ENCODE peak calls at places on chromosome 20, in eight cellular contexts. E is A673; D is CD8-positive, alpha-beta T cell; P is NCI-H146; W is T follicular helper cell; H is T-helper 1 cell; T is mammary epithelial cell; B is foreskin melanocyte. Q is an unnamed sample.

GRCh38 chr20:55555075-55555650 is 450.2 kb downstream of the CBLN4 start:
- DNase-seq in E (no peak), D (no peak), P (no peak), W (no peak), H (no peak), T (no peak), B (no peak), Q (no peak)

GRCh38 chr20:13006825-13007224 is 1.9 kb upstream of the SPTLC3 start:
- DNase-seq in E (no peak), D (no peak), P (no peak), W (no peak), H (no peak), T (peak), B (no peak), Q (peak)

GRCh38 chr20:50202677-50203076 is 12.0 kb downstream of the CEBPB start:
- DNase-seq in E (no peak), D (no peak), P (no peak), W (no peak), H (no peak), T (no peak), B (no peak), Q (no peak)

GRCh38 chr20:12575352-12576095 is 433.2 kb upstream of the SPTLC3 start:
- DNase-seq in E (no peak), D (no peak), P (no peak), W (no peak), H (no peak), T (peak), B (peak), Q (no peak)

GRCh38 chr20:38997622-38998021 is 35.5 kb downstream of the DHX35 start:
- DNase-seq in E (peak), D (no peak), P (no peak), W (no peak), H (no peak), T (no peak), B (no peak), Q (no peak)

GRCh38 chr20:38674178-38675133 is 49.8 kb upstream of the SLC32A1 start:
- DNase-seq in E (peak), D (peak), P (peak), W (peak), H (peak), T (peak), B (no peak), Q (peak)

GRCh38 chr20:50056951-50057403 is 56.0 kb downstream of the UBE2V1 start:
- DNase-seq in E (no peak), D (no peak), P (no peak), W (no peak), H (no peak), T (no peak), B (no peak), Q (no peak)

GRCh38 chr20:45322952-45323383 is 14.9 kb upstream of the MATN4 start:
- DNase-seq in E (peak), D (no peak), P (peak), W (no peak), H (no peak), T (peak), B (no peak), Q (no peak)

GRCh38 chr20:16472045-16472872 is 101.0 kb downstream of the KIF16B start:
- DNase-seq in E (no peak), D (no peak), P (no peak), W (no peak), H (no peak), T (peak), B (no peak), Q (peak)

GRCh38 chr20:52441708-52442107 is 250.1 kb upstream of the ZFP64 start:
- DNase-seq in E (no peak), D (no peak), P (no peak), W (no peak), H (no peak), T (no peak), B (no peak), Q (no peak)

GRCh38 chr20:59804347-59804746 is 129.1 kb downstream of the SYCP2 start:
- DNase-seq in E (no peak), D (no peak), P (no peak), W (no peak), H (no peak), T (no peak), B (no peak), Q (no peak)

GRCh38 chr20:61244213-61244612 is 7.8 kb upstream of the CDH4 start:
- DNase-seq in E (no peak), D (no peak), P (no peak), W (no peak), H (no peak), T (no peak), B (no peak), Q (no peak)

GRCh38 chr20:38167466-38167850 is 2.4 kb upstream of the TGM2 start:
- DNase-seq in E (no peak), D (no peak), P (no peak), W (no peak), H (no peak), T (no peak), B (no peak), Q (no peak)

GRCh38 chr20:51480507-51481270 is 61.8 kb downstream of the NFATC2 start:
- DNase-seq in E (no peak), D (no peak), P (no peak), W (peak), H (no peak), T (no peak), B (no peak), Q (no peak)

GRCh38 chr20:5357942-5358341 is 41.2 kb upstream of the PROKR2 start:
- DNase-seq in E (no peak), D (no peak), P (no peak), W (no peak), H (no peak), T (no peak), B (no peak), Q (no peak)

GRCh38 chr20:53847118-53847842 is 223.1 kb downstream of the BCAS1 start:
- DNase-seq in E (no peak), D (no peak), P (no peak), W (no peak), H (no peak), T (no peak), B (no peak), Q (no peak)

GRCh38 chr20:61055130-61055529 is 196.9 kb upstream of the CDH4 start:
- DNase-seq in E (no peak), D (no peak), P (no peak), W (no peak), H (no peak), T (no peak), B (no peak), Q (no peak)

GRCh38 chr20:45020236-45020886 is 54.0 kb downstream of the STK4 start:
- DNase-seq in E (no peak), D (no peak), P (no peak), W (no peak), H (no peak), T (peak), B (no peak), Q (no peak)

GRCh38 chr20:56628873-56629463 is at the start of gene TFAP2C:
- DNase-seq in E (peak), D (no peak), P (no peak), W (no peak), H (no peak), T (peak), B (peak), Q (peak)

GRCh38 chr20:21380711-21381110 is 16.6 kb downstream of the NKX2-4 start:
- DNase-seq in E (no peak), D (no peak), P (no peak), W (no peak), H (no peak), T (no peak), B (no peak), Q (no peak)

GRCh38 chr20:8796088-8796665 is 272.7 kb upstream of the PLCB4 start:
- DNase-seq in E (no peak), D (no peak), P (no peak), W (no peak), H (no peak), T (no peak), B (no peak), Q (peak)

GRCh38 chr20:64101731-64102621 is 5.4 kb downstream of the NPBWR2 start:
- DNase-seq in E (peak), D (peak), P (peak), W (peak), H (peak), T (no peak), B (no peak), Q (no peak)

GRCh38 chr20:25247100-25247665 is 702 bp upstream of the PYGB start:
- DNase-seq in E (peak), D (no peak), P (peak), W (peak), H (no peak), T (peak), B (peak), Q (peak)

GRCh38 chr20:25574411-25574810 is 10.9 kb downstream of the NINL start:
- DNase-seq in E (peak), D (no peak), P (no peak), W (no peak), H (no peak), T (no peak), B (no peak), Q (peak)

GRCh38 chr20:51404297-51405060 is 138.0 kb downstream of the NFATC2 start:
- DNase-seq in E (no peak), D (peak), P (no peak), W (peak), H (peak), T (no peak), B (no peak), Q (peak)

GRCh38 chr20:36501367-36502006 is 39.8 kb upstream of the MYL9 start:
- DNase-seq in E (no peak), D (no peak), P (no peak), W (no peak), H (no peak), T (no peak), B (no peak), Q (no peak)

GRCh38 chr20:38125157-38126056 is 39.7 kb downstream of the TGM2 start:
- DNase-seq in E (no peak), D (no peak), P (peak), W (no peak), H (no peak), T (no peak), B (no peak), Q (peak)

GRCh38 chr20:6157345-6157744 is 34.5 kb upstream of the FERMT1 start:
- DNase-seq in E (peak), D (no peak), P (no peak), W (no peak), H (no peak), T (no peak), B (no peak), Q (no peak)

GRCh38 chr20:25750765-25751696 is 54.4 kb upstream of the ZNF337 start:
- DNase-seq in E (peak), D (peak), P (peak), W (peak), H (peak), T (peak), B (peak), Q (peak)

GRCh38 chr20:20480689-20481088 is 112.8 kb downstream of the INSM1 start:
- DNase-seq in E (peak), D (no peak), P (no peak), W (no peak), H (no peak), T (peak), B (no peak), Q (peak)

GRCh38 chr20:41664584-41664983 is 46.4 kb upstream of the CHD6 start:
- DNase-seq in E (peak), D (no peak), P (no peak), W (no peak), H (no peak), T (no peak), B (peak), Q (no peak)

GRCh38 chr20:768426-768978 is at the start of gene SLC52A3:
- DNase-seq in E (no peak), D (no peak), P (no peak), W (no peak), H (no peak), T (peak), B (no peak), Q (no peak)

GRCh38 chr20:58077282-58077681 is 151.2 kb downstream of the ANKRD60 start:
- DNase-seq in E (no peak), D (no peak), P (no peak), W (no peak), H (no peak), T (no peak), B (no peak), Q (no peak)

GRCh38 chr20:57806975-57807374 is 97.2 kb upstream of the PMEPA1 start:
- DNase-seq in E (no peak), D (no peak), P (no peak), W (no peak), H (no peak), T (no peak), B (no peak), Q (no peak)

GRCh38 chr20:57714409-57715267 is 4.8 kb upstream of the PMEPA1 start:
- DNase-seq in E (no peak), D (no peak), P (no peak), W (no peak), H (no peak), T (peak), B (peak), Q (peak)

GRCh38 chr20:47576516-47577033 is 74.9 kb downstream of the NCOA3 start:
- DNase-seq in E (peak), D (no peak), P (peak), W (no peak), H (no peak), T (peak), B (peak), Q (peak)

GRCh38 chr20:1327241-1327653 is 1.7 kb downstream of the SDCBP2 start:
- DNase-seq in E (no peak), D (no peak), P (no peak), W (no peak), H (no peak), T (no peak), B (no peak), Q (peak)

GRCh38 chr20:25047766-25048165 is 10.2 kb downstream of the ACSS1 start:
- DNase-seq in E (no peak), D (no peak), P (no peak), W (no peak), H (no peak), T (no peak), B (no peak), Q (no peak)

Q was measured in astrocyte of the spinal cord.